ENCODE peak calls at places on chromosomes 6 and 20, in ten cellular contexts. One of them, this sample, is unnamed.

GRCh38 chr6:72461144-72461543 is 160.7 kb upstream of the KCNQ5 start:
- DNase-seq in cardiac muscle cell: no peak
- DNase-seq in NAMALWA: no peak
- DNase-seq in NCI-H1417: no peak
- DNase-seq in posterior cingulate gyrus: no peak
- DNase-seq in kidney glomerular epithelial cell: no peak
- DNase-seq in H9: no peak
- DNase-seq in progenitor cell of endocrine pancreas: no peak
- DNase-seq in NCI-H2081: no peak
- DNase-seq in non-pigmented ciliary epithelial cell: peak
- DNase-seq in this sample: no peak

GRCh38 chr6:112443118-112443641 is 96.0 kb downstream of the RFPL4B start:
- DNase-seq in cardiac muscle cell: peak
- DNase-seq in NAMALWA: no peak
- DNase-seq in NCI-H1417: peak
- DNase-seq in posterior cingulate gyrus: no peak
- DNase-seq in kidney glomerular epithelial cell: peak
- DNase-seq in H9: no peak
- DNase-seq in progenitor cell of endocrine pancreas: no peak
- DNase-seq in NCI-H2081: no peak
- DNase-seq in non-pigmented ciliary epithelial cell: no peak
- DNase-seq in this sample: no peak

GRCh38 chr6:44431118-44431725 is 43.7 kb downstream of the CDC5L start:
- DNase-seq in cardiac muscle cell: peak
- DNase-seq in NAMALWA: peak
- DNase-seq in NCI-H1417: peak
- DNase-seq in posterior cingulate gyrus: no peak
- DNase-seq in kidney glomerular epithelial cell: peak
- DNase-seq in H9: no peak
- DNase-seq in progenitor cell of endocrine pancreas: no peak
- DNase-seq in NCI-H2081: peak
- DNase-seq in non-pigmented ciliary epithelial cell: peak
- DNase-seq in this sample: peak

GRCh38 chr6:6002005-6002808 is 4.5 kb downstream of the NRN1 start:
- DNase-seq in cardiac muscle cell: peak
- DNase-seq in NAMALWA: no peak
- DNase-seq in NCI-H1417: no peak
- DNase-seq in posterior cingulate gyrus: peak
- DNase-seq in kidney glomerular epithelial cell: no peak
- DNase-seq in H9: peak
- DNase-seq in progenitor cell of endocrine pancreas: no peak
- DNase-seq in NCI-H2081: no peak
- DNase-seq in non-pigmented ciliary epithelial cell: no peak
- DNase-seq in this sample: no peak

GRCh38 chr20:25272223-25273000 is 24.5 kb downstream of the PYGB start:
- DNase-seq in cardiac muscle cell: no peak
- DNase-seq in NAMALWA: no peak
- DNase-seq in NCI-H1417: no peak
- DNase-seq in posterior cingulate gyrus: peak
- DNase-seq in kidney glomerular epithelial cell: no peak
- DNase-seq in H9: no peak
- DNase-seq in progenitor cell of endocrine pancreas: no peak
- DNase-seq in NCI-H2081: no peak
- DNase-seq in non-pigmented ciliary epithelial cell: no peak
- DNase-seq in this sample: no peak

GRCh38 chr6:28947831-28948270 is 24.1 kb upstream of the TRIM27 start:
- DNase-seq in cardiac muscle cell: no peak
- DNase-seq in NAMALWA: no peak
- DNase-seq in NCI-H1417: no peak
- DNase-seq in posterior cingulate gyrus: no peak
- DNase-seq in kidney glomerular epithelial cell: no peak
- DNase-seq in H9: no peak
- DNase-seq in progenitor cell of endocrine pancreas: no peak
- DNase-seq in NCI-H2081: no peak
- DNase-seq in non-pigmented ciliary epithelial cell: no peak
- DNase-seq in this sample: no peak

GRCh38 chr20:57361517-57361916 is 10.5 kb downstream of the RAE1 start:
- DNase-seq in cardiac muscle cell: no peak
- DNase-seq in NAMALWA: no peak
- DNase-seq in NCI-H1417: no peak
- DNase-seq in posterior cingulate gyrus: no peak
- DNase-seq in kidney glomerular epithelial cell: peak
- DNase-seq in H9: no peak
- DNase-seq in progenitor cell of endocrine pancreas: no peak
- DNase-seq in NCI-H2081: no peak
- DNase-seq in non-pigmented ciliary epithelial cell: peak
- DNase-seq in this sample: peak

GRCh38 chr6:36683145-36683655 is 4.7 kb downstream of the CDKN1A start:
- DNase-seq in cardiac muscle cell: no peak
- DNase-seq in NAMALWA: no peak
- DNase-seq in NCI-H1417: peak
- DNase-seq in posterior cingulate gyrus: no peak
- DNase-seq in kidney glomerular epithelial cell: no peak
- DNase-seq in H9: no peak
- DNase-seq in progenitor cell of endocrine pancreas: no peak
- DNase-seq in NCI-H2081: no peak
- DNase-seq in non-pigmented ciliary epithelial cell: no peak
- DNase-seq in this sample: no peak

GRCh38 chr6:157632821-157633220 is 190.2 kb upstream of the SNX9 start:
- DNase-seq in cardiac muscle cell: no peak
- DNase-seq in NAMALWA: no peak
- DNase-seq in NCI-H1417: no peak
- DNase-seq in posterior cingulate gyrus: no peak
- DNase-seq in kidney glomerular epithelial cell: no peak
- DNase-seq in H9: no peak
- DNase-seq in progenitor cell of endocrine pancreas: no peak
- DNase-seq in NCI-H2081: no peak
- DNase-seq in non-pigmented ciliary epithelial cell: peak
- DNase-seq in this sample: no peak

GRCh38 chr6:151436814-151437213 is 15.1 kb downstream of the RMND1 start:
- DNase-seq in cardiac muscle cell: no peak
- DNase-seq in NAMALWA: no peak
- DNase-seq in NCI-H1417: no peak
- DNase-seq in posterior cingulate gyrus: no peak
- DNase-seq in kidney glomerular epithelial cell: peak
- DNase-seq in H9: no peak
- DNase-seq in progenitor cell of endocrine pancreas: no peak
- DNase-seq in NCI-H2081: no peak
- DNase-seq in non-pigmented ciliary epithelial cell: no peak
- DNase-seq in this sample: no peak

GRCh38 chr20:60249436-60249835 is 291.2 kb downstream of the CDH26 start:
- DNase-seq in cardiac muscle cell: no peak
- DNase-seq in NAMALWA: no peak
- DNase-seq in NCI-H1417: no peak
- DNase-seq in posterior cingulate gyrus: no peak
- DNase-seq in kidney glomerular epithelial cell: peak
- DNase-seq in H9: no peak
- DNase-seq in progenitor cell of endocrine pancreas: no peak
- DNase-seq in NCI-H2081: no peak
- DNase-seq in non-pigmented ciliary epithelial cell: peak
- DNase-seq in this sample: peak

GRCh38 chr6:83155794-83156193 is 37.3 kb downstream of the PGM3 start:
- DNase-seq in cardiac muscle cell: peak
- DNase-seq in NAMALWA: no peak
- DNase-seq in NCI-H1417: no peak
- DNase-seq in posterior cingulate gyrus: no peak
- DNase-seq in kidney glomerular epithelial cell: no peak
- DNase-seq in H9: no peak
- DNase-seq in progenitor cell of endocrine pancreas: no peak
- DNase-seq in NCI-H2081: no peak
- DNase-seq in non-pigmented ciliary epithelial cell: no peak
- DNase-seq in this sample: no peak

GRCh38 chr6:3884007-3884745 is 35.0 kb downstream of the FAM50B start:
- DNase-seq in cardiac muscle cell: no peak
- DNase-seq in NAMALWA: no peak
- DNase-seq in NCI-H1417: peak
- DNase-seq in posterior cingulate gyrus: no peak
- DNase-seq in kidney glomerular epithelial cell: peak
- DNase-seq in H9: no peak
- DNase-seq in progenitor cell of endocrine pancreas: no peak
- DNase-seq in NCI-H2081: no peak
- DNase-seq in non-pigmented ciliary epithelial cell: no peak
- DNase-seq in this sample: peak

GRCh38 chr6:11194399-11195274 is 37.8 kb downstream of the NEDD9 start:
- DNase-seq in cardiac muscle cell: no peak
- DNase-seq in NAMALWA: no peak
- DNase-seq in NCI-H1417: no peak
- DNase-seq in posterior cingulate gyrus: no peak
- DNase-seq in kidney glomerular epithelial cell: peak
- DNase-seq in H9: no peak
- DNase-seq in progenitor cell of endocrine pancreas: no peak
- DNase-seq in NCI-H2081: no peak
- DNase-seq in non-pigmented ciliary epithelial cell: peak
- DNase-seq in this sample: no peak

GRCh38 chr6:40511884-40512283 is 75.3 kb downstream of the LRFN2 start:
- DNase-seq in cardiac muscle cell: no peak
- DNase-seq in NAMALWA: no peak
- DNase-seq in NCI-H1417: no peak
- DNase-seq in posterior cingulate gyrus: peak
- DNase-seq in kidney glomerular epithelial cell: no peak
- DNase-seq in H9: no peak
- DNase-seq in progenitor cell of endocrine pancreas: no peak
- DNase-seq in NCI-H2081: no peak
- DNase-seq in non-pigmented ciliary epithelial cell: no peak
- DNase-seq in this sample: no peak

GRCh38 chr6:95093154-95093553 is 484.2 kb upstream of the MANEA start:
- DNase-seq in cardiac muscle cell: no peak
- DNase-seq in NAMALWA: no peak
- DNase-seq in NCI-H1417: no peak
- DNase-seq in posterior cingulate gyrus: no peak
- DNase-seq in kidney glomerular epithelial cell: no peak
- DNase-seq in H9: no peak
- DNase-seq in progenitor cell of endocrine pancreas: no peak
- DNase-seq in NCI-H2081: no peak
- DNase-seq in non-pigmented ciliary epithelial cell: no peak
- DNase-seq in this sample: no peak

GRCh38 chr6:118660218-118660569 is 8.8 kb upstream of the CEP85L start:
- DNase-seq in cardiac muscle cell: peak
- DNase-seq in NAMALWA: peak
- DNase-seq in NCI-H1417: peak
- DNase-seq in posterior cingulate gyrus: no peak
- DNase-seq in kidney glomerular epithelial cell: no peak
- DNase-seq in H9: no peak
- DNase-seq in progenitor cell of endocrine pancreas: no peak
- DNase-seq in NCI-H2081: peak
- DNase-seq in non-pigmented ciliary epithelial cell: no peak
- DNase-seq in this sample: no peak

GRCh38 chr6:4135665-4136353 is 434 bp upstream of the ECI2 start:
- DNase-seq in cardiac muscle cell: peak
- DNase-seq in NAMALWA: peak
- DNase-seq in NCI-H1417: peak
- DNase-seq in posterior cingulate gyrus: peak
- DNase-seq in kidney glomerular epithelial cell: peak
- DNase-seq in H9: peak
- DNase-seq in progenitor cell of endocrine pancreas: peak
- DNase-seq in NCI-H2081: peak
- DNase-seq in non-pigmented ciliary epithelial cell: no peak
- DNase-seq in this sample: peak

GRCh38 chr6:169868458-169868857 is 117.0 kb downstream of the ERMARD start:
- DNase-seq in cardiac muscle cell: no peak
- DNase-seq in NAMALWA: peak
- DNase-seq in NCI-H1417: no peak
- DNase-seq in posterior cingulate gyrus: no peak
- DNase-seq in kidney glomerular epithelial cell: no peak
- DNase-seq in H9: no peak
- DNase-seq in progenitor cell of endocrine pancreas: no peak
- DNase-seq in NCI-H2081: no peak
- DNase-seq in non-pigmented ciliary epithelial cell: no peak
- DNase-seq in this sample: no peak

GRCh38 chr6:5050009-5050408 is 35.1 kb upstream of the PPP1R3G start:
- DNase-seq in cardiac muscle cell: no peak
- DNase-seq in NAMALWA: peak
- DNase-seq in NCI-H1417: no peak
- DNase-seq in posterior cingulate gyrus: no peak
- DNase-seq in kidney glomerular epithelial cell: no peak
- DNase-seq in H9: no peak
- DNase-seq in progenitor cell of endocrine pancreas: no peak
- DNase-seq in NCI-H2081: no peak
- DNase-seq in non-pigmented ciliary epithelial cell: no peak
- DNase-seq in this sample: no peak

GRCh38 chr6:105798057-105798456 is 288.1 kb upstream of the PRDM1 start:
- DNase-seq in cardiac muscle cell: no peak
- DNase-seq in NAMALWA: no peak
- DNase-seq in NCI-H1417: no peak
- DNase-seq in posterior cingulate gyrus: no peak
- DNase-seq in kidney glomerular epithelial cell: peak
- DNase-seq in H9: no peak
- DNase-seq in progenitor cell of endocrine pancreas: no peak
- DNase-seq in NCI-H2081: no peak
- DNase-seq in non-pigmented ciliary epithelial cell: no peak
- DNase-seq in this sample: peak

GRCh38 chr6:7914991-7915789 is 4.6 kb upstream of the TXNDC5 start:
- DNase-seq in cardiac muscle cell: no peak
- DNase-seq in NAMALWA: peak
- DNase-seq in NCI-H1417: no peak
- DNase-seq in posterior cingulate gyrus: no peak
- DNase-seq in kidney glomerular epithelial cell: no peak
- DNase-seq in H9: no peak
- DNase-seq in progenitor cell of endocrine pancreas: no peak
- DNase-seq in NCI-H2081: no peak
- DNase-seq in non-pigmented ciliary epithelial cell: no peak
- DNase-seq in this sample: peak

GRCh38 chr6:31794294-31794865 is 1.2 kb downstream of the VARS1 start:
- DNase-seq in cardiac muscle cell: no peak
- DNase-seq in NAMALWA: peak
- DNase-seq in NCI-H1417: no peak
- DNase-seq in posterior cingulate gyrus: no peak
- DNase-seq in kidney glomerular epithelial cell: no peak
- DNase-seq in H9: no peak
- DNase-seq in progenitor cell of endocrine pancreas: no peak
- DNase-seq in NCI-H2081: peak
- DNase-seq in non-pigmented ciliary epithelial cell: no peak
- DNase-seq in this sample: no peak

GRCh38 chr6:48826884-48827701 is 636.0 kb downstream of the MMUT start:
- DNase-seq in cardiac muscle cell: no peak
- DNase-seq in NAMALWA: no peak
- DNase-seq in NCI-H1417: no peak
- DNase-seq in posterior cingulate gyrus: no peak
- DNase-seq in kidney glomerular epithelial cell: peak
- DNase-seq in H9: no peak
- DNase-seq in progenitor cell of endocrine pancreas: no peak
- DNase-seq in NCI-H2081: no peak
- DNase-seq in non-pigmented ciliary epithelial cell: peak
- DNase-seq in this sample: peak

GRCh38 chr20:51097334-51098176 is 74.6 kb upstream of the KCNG1 start:
- DNase-seq in cardiac muscle cell: no peak
- DNase-seq in NAMALWA: no peak
- DNase-seq in NCI-H1417: no peak
- DNase-seq in posterior cingulate gyrus: no peak
- DNase-seq in kidney glomerular epithelial cell: no peak
- DNase-seq in H9: no peak
- DNase-seq in progenitor cell of endocrine pancreas: no peak
- DNase-seq in NCI-H2081: no peak
- DNase-seq in non-pigmented ciliary epithelial cell: no peak
- DNase-seq in this sample: no peak

GRCh38 chr20:49283176-49283702 is 5.4 kb upstream of the ZNFX1 start:
- DNase-seq in cardiac muscle cell: no peak
- DNase-seq in NAMALWA: peak
- DNase-seq in NCI-H1417: no peak
- DNase-seq in posterior cingulate gyrus: no peak
- DNase-seq in kidney glomerular epithelial cell: no peak
- DNase-seq in H9: no peak
- DNase-seq in progenitor cell of endocrine pancreas: no peak
- DNase-seq in NCI-H2081: no peak
- DNase-seq in non-pigmented ciliary epithelial cell: no peak
- DNase-seq in this sample: no peak

GRCh38 chr6:32854376-32855178 is 585 bp downstream of the PSMB9 start:
- DNase-seq in cardiac muscle cell: no peak
- DNase-seq in NAMALWA: peak
- DNase-seq in NCI-H1417: peak
- DNase-seq in posterior cingulate gyrus: peak
- DNase-seq in kidney glomerular epithelial cell: no peak
- DNase-seq in H9: no peak
- DNase-seq in progenitor cell of endocrine pancreas: no peak
- DNase-seq in NCI-H2081: no peak
- DNase-seq in non-pigmented ciliary epithelial cell: no peak
- DNase-seq in this sample: no peak

This sample was measured in HFF-Myc.